ENCODE peak calls at places on chromosomes 11 and 22, in four cellular contexts. One of them, this sample, is unnamed.

GRCh38 chr11:27934830-27935145 is 173.2 kb downstream of the KIF18A start:
- DNase-seq in HS-27A: peak
- DNase-seq in adrenal gland: no peak
- DNase-seq in activated T-helper 1 cell treated with anti-CD3 and anti-CD28 coated beads, Interleukin-12 subunit alpha, Interleukin-12 subunit beta, Interleukin-2, Interleukin-4 antibody, amounts not matched to agents 30 ng/mL and 10 ng/mL and 1 ng/mL, durations not matched to agents 14 hours and 24 hours and 36 hours: no peak
- DNase-seq in this sample: no peak

GRCh38 chr22:39686178-39686620 is 115.6 kb downstream of the CACNA1I start:
- DNase-seq in HS-27A: no peak
- DNase-seq in adrenal gland: no peak
- DNase-seq in activated T-helper 1 cell treated with anti-CD3 and anti-CD28 coated beads, Interleukin-12 subunit alpha, Interleukin-12 subunit beta, Interleukin-2, Interleukin-4 antibody, amounts not matched to agents 30 ng/mL and 10 ng/mL and 1 ng/mL, durations not matched to agents 14 hours and 24 hours and 36 hours: no peak
- DNase-seq in this sample: no peak

GRCh38 chr22:42962295-42963230 is 52.4 kb downstream of the PACSIN2 start:
- DNase-seq in HS-27A: no peak
- DNase-seq in adrenal gland: peak
- DNase-seq in activated T-helper 1 cell treated with anti-CD3 and anti-CD28 coated beads, Interleukin-12 subunit alpha, Interleukin-12 subunit beta, Interleukin-2, Interleukin-4 antibody, amounts not matched to agents 30 ng/mL and 10 ng/mL and 1 ng/mL, durations not matched to agents 14 hours and 24 hours and 36 hours: no peak
- DNase-seq in this sample: no peak

GRCh38 chr11:60977224-60977623 is 5.7 kb downstream of the CD6 start:
- DNase-seq in HS-27A: no peak
- DNase-seq in adrenal gland: no peak
- DNase-seq in activated T-helper 1 cell treated with anti-CD3 and anti-CD28 coated beads, Interleukin-12 subunit alpha, Interleukin-12 subunit beta, Interleukin-2, Interleukin-4 antibody, amounts not matched to agents 30 ng/mL and 10 ng/mL and 1 ng/mL, durations not matched to agents 14 hours and 24 hours and 36 hours: no peak
- DNase-seq in this sample: no peak

GRCh38 chr22:22768885-22769284 is 118.7 kb upstream of the IGLL5 start:
- DNase-seq in HS-27A: no peak
- DNase-seq in adrenal gland: no peak
- DNase-seq in activated T-helper 1 cell treated with anti-CD3 and anti-CD28 coated beads, Interleukin-12 subunit alpha, Interleukin-12 subunit beta, Interleukin-2, Interleukin-4 antibody, amounts not matched to agents 30 ng/mL and 10 ng/mL and 1 ng/mL, durations not matched to agents 14 hours and 24 hours and 36 hours: no peak
- DNase-seq in this sample: no peak

GRCh38 chr22:37746366-37747089 is 49.7 kb downstream of the TRIOBP start:
- DNase-seq in HS-27A: no peak
- DNase-seq in adrenal gland: no peak
- DNase-seq in activated T-helper 1 cell treated with anti-CD3 and anti-CD28 coated beads, Interleukin-12 subunit alpha, Interleukin-12 subunit beta, Interleukin-2, Interleukin-4 antibody, amounts not matched to agents 30 ng/mL and 10 ng/mL and 1 ng/mL, durations not matched to agents 14 hours and 24 hours and 36 hours: peak
- DNase-seq in this sample: no peak

GRCh38 chr22:45263790-45264269 is 20.9 kb upstream of the UPK3A start:
- DNase-seq in HS-27A: no peak
- DNase-seq in adrenal gland: peak
- DNase-seq in activated T-helper 1 cell treated with anti-CD3 and anti-CD28 coated beads, Interleukin-12 subunit alpha, Interleukin-12 subunit beta, Interleukin-2, Interleukin-4 antibody, amounts not matched to agents 30 ng/mL and 10 ng/mL and 1 ng/mL, durations not matched to agents 14 hours and 24 hours and 36 hours: no peak
- DNase-seq in this sample: peak

GRCh38 chr11:3867209-3868071 is 12.0 kb downstream of the STIM1 start:
- DNase-seq in HS-27A: no peak
- DNase-seq in adrenal gland: peak
- DNase-seq in activated T-helper 1 cell treated with anti-CD3 and anti-CD28 coated beads, Interleukin-12 subunit alpha, Interleukin-12 subunit beta, Interleukin-2, Interleukin-4 antibody, amounts not matched to agents 30 ng/mL and 10 ng/mL and 1 ng/mL, durations not matched to agents 14 hours and 24 hours and 36 hours: no peak
- DNase-seq in this sample: no peak

GRCh38 chr11:16986434-16987204 is 27.6 kb downstream of the PLEKHA7 start:
- DNase-seq in HS-27A: no peak
- DNase-seq in adrenal gland: no peak
- DNase-seq in activated T-helper 1 cell treated with anti-CD3 and anti-CD28 coated beads, Interleukin-12 subunit alpha, Interleukin-12 subunit beta, Interleukin-2, Interleukin-4 antibody, amounts not matched to agents 30 ng/mL and 10 ng/mL and 1 ng/mL, durations not matched to agents 14 hours and 24 hours and 36 hours: peak
- DNase-seq in this sample: peak

GRCh38 chr11:69665669-69666068 is 9.5 kb downstream of the LTO1 start:
- DNase-seq in HS-27A: no peak
- DNase-seq in adrenal gland: peak
- DNase-seq in activated T-helper 1 cell treated with anti-CD3 and anti-CD28 coated beads, Interleukin-12 subunit alpha, Interleukin-12 subunit beta, Interleukin-2, Interleukin-4 antibody, amounts not matched to agents 30 ng/mL and 10 ng/mL and 1 ng/mL, durations not matched to agents 14 hours and 24 hours and 36 hours: no peak
- DNase-seq in this sample: no peak

GRCh38 chr11:76609736-76610370 is 60.7 kb downstream of the LRRC32 start:
- DNase-seq in HS-27A: no peak
- DNase-seq in adrenal gland: no peak
- DNase-seq in activated T-helper 1 cell treated with anti-CD3 and anti-CD28 coated beads, Interleukin-12 subunit alpha, Interleukin-12 subunit beta, Interleukin-2, Interleukin-4 antibody, amounts not matched to agents 30 ng/mL and 10 ng/mL and 1 ng/mL, durations not matched to agents 14 hours and 24 hours and 36 hours: no peak
- DNase-seq in this sample: no peak

GRCh38 chr22:50289942-50290630 is 17.4 kb downstream of the PLXNB2 start:
- DNase-seq in HS-27A: no peak
- DNase-seq in adrenal gland: no peak
- DNase-seq in activated T-helper 1 cell treated with anti-CD3 and anti-CD28 coated beads, Interleukin-12 subunit alpha, Interleukin-12 subunit beta, Interleukin-2, Interleukin-4 antibody, amounts not matched to agents 30 ng/mL and 10 ng/mL and 1 ng/mL, durations not matched to agents 14 hours and 24 hours and 36 hours: no peak
- DNase-seq in this sample: no peak

GRCh38 chr11:65095974-65096806 is at the start of gene VPS51:
- DNase-seq in HS-27A: peak
- DNase-seq in adrenal gland: peak
- DNase-seq in activated T-helper 1 cell treated with anti-CD3 and anti-CD28 coated beads, Interleukin-12 subunit alpha, Interleukin-12 subunit beta, Interleukin-2, Interleukin-4 antibody, amounts not matched to agents 30 ng/mL and 10 ng/mL and 1 ng/mL, durations not matched to agents 14 hours and 24 hours and 36 hours: peak
- DNase-seq in this sample: peak

This sample was measured in GM13977.